ENCODE peak calls at places on chromosomes 7 and 10, in four cellular contexts. Z is fibroblast of lung, M is GM12878, R is hepatocyte. Q is an unnamed sample.

GRCh38 chr7:138632384-138632783 is 68.8 kb downstream of the SVOPL start:
- DNase-seq in Z (no peak), M (no peak), R (no peak), Q (no peak)

GRCh38 chr7:27248427-27248806 is 5.8 kb downstream of the EVX1 start:
- DNase-seq in Z (no peak), M (no peak), R (no peak), Q (no peak)

GRCh38 chr10:1398626-1399410 is 338.5 kb downstream of the ADARB2 start:
- DNase-seq in Z (no peak), M (no peak), R (no peak), Q (no peak)

GRCh38 chr7:73828107-73828803 is 2.5 kb upstream of the CLDN4 start:
- DNase-seq in Z (peak), M (no peak), R (peak), Q (no peak)

GRCh38 chr7:36898186-36898585 is 173.9 kb upstream of the AOAH start:
- DNase-seq in Z (no peak), M (no peak), R (no peak), Q (no peak)

GRCh38 chr7:55400191-55400590 is 35.1 kb downstream of the LANCL2 start:
- DNase-seq in Z (peak), M (no peak), R (no peak), Q (no peak)

GRCh38 chr7:149803551-149804074 is 30.2 kb upstream of the ZNF467 start:
- DNase-seq in Z (no peak), M (no peak), R (no peak), Q (no peak)

GRCh38 chr7:111266613-111267012 is 175.7 kb downstream of the LRRN3 start:
- DNase-seq in Z (peak), M (no peak), R (peak), Q (peak)

GRCh38 chr7:84251183-84251845 is 56.7 kb upstream of the SEMA3A start:
- DNase-seq in Z (peak), M (no peak), R (no peak), Q (peak)

GRCh38 chr7:50869108-50869716 is 86.5 kb upstream of the GRB10 start:
- DNase-seq in Z (peak), M (no peak), R (peak), Q (no peak)

GRCh38 chr7:98115746-98116525 is 9.3 kb downstream of the LMTK2 start:
- DNase-seq in Z (no peak), M (no peak), R (no peak), Q (no peak)

GRCh38 chr7:24129597-24129996 is 154.4 kb upstream of the NPY start:
- DNase-seq in Z (peak), M (no peak), R (no peak), Q (no peak)

GRCh38 chr7:100348805-100349204 is 9.1 kb upstream of the PILRB start:
- DNase-seq in Z (no peak), M (no peak), R (no peak), Q (no peak)

GRCh38 chr7:142798451-142799438 is 28.0 kb downstream of the PRSS2 start:
- DNase-seq in Z (no peak), M (no peak), R (no peak), Q (no peak)

GRCh38 chr7:55427279-55427788 is 62.2 kb downstream of the LANCL2 start:
- DNase-seq in Z (peak), M (no peak), R (no peak), Q (no peak)

GRCh38 chr10:77285529-77286182 is 352.0 kb downstream of the KCNMA1 start:
- DNase-seq in Z (no peak), M (no peak), R (no peak), Q (no peak)

GRCh38 chr7:97272237-97272975 is 154.9 kb downstream of the SDHAF3 start:
- DNase-seq in Z (no peak), M (peak), R (no peak), Q (no peak)

GRCh38 chr7:91784469-91784868 is 96.0 kb downstream of the MTERF1 start:
- DNase-seq in Z (peak), M (no peak), R (peak), Q (no peak)

GRCh38 chr7:107501593-107501992 is 31.7 kb downstream of the GPR22 start:
- DNase-seq in Z (peak), M (no peak), R (peak), Q (peak)

GRCh38 chr7:94823952-94824351 is 83.4 kb upstream of the PPP1R9A start:
- DNase-seq in Z (peak), M (no peak), R (peak), Q (no peak)

GRCh38 chr10:60236869-60237524 is 152.7 kb downstream of the ANK3 start:
- DNase-seq in Z (peak), M (peak), R (no peak), Q (no peak)

GRCh38 chr7:14902589-14902963 is at the start of gene DGKB:
- DNase-seq in Z (peak), M (no peak), R (peak), Q (peak)

GRCh38 chr10:91901784-91902677 is 7.3 kb downstream of the FGFBP3 start:
- DNase-seq in Z (peak), M (no peak), R (peak), Q (no peak)

GRCh38 chr10:123879596-123880257 is 11.9 kb downstream of the CPXM2 start:
- DNase-seq in Z (no peak), M (no peak), R (no peak), Q (no peak)

GRCh38 chr7:139075871-139076686 is 33.4 kb downstream of the ZC3HAV1 start:
- DNase-seq in Z (no peak), M (no peak), R (no peak), Q (no peak)

GRCh38 chr7:1065263-1066260 is 21.2 kb downstream of the GPR146 start:
- DNase-seq in Z (peak), M (no peak), R (peak), Q (peak)

GRCh38 chr10:47021850-47022249 is 110.6 kb downstream of the PTPN20 start:
- DNase-seq in Z (no peak), M (no peak), R (no peak), Q (no peak)

DNA sequence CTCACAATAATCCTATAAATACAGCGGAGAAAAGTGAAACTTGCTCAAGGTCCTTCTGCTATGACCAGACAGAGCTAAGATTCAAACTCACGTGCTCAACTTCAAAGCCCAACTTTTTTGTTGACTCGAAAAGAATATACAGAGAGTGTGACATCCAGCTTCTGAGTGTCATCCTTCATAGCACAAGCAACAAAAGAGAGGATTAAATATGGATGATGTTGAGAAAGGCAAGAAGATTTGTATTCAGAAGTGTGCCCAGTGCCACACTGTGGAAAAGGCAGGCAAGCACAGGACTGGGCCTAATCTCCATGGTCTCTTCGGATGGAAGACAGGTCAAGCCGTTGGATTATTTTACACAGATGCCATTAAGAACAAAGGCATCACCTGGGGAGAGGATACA is 2.1 kb upstream of the FAM3C start:
- DNase-seq in Z (no peak), M (no peak), R (peak), Q (peak)
- TF ChIP-seq CTCF in Z (no peak), M (peak), R (peak), Q (peak)

GRCh38 chr7:140568021-140568813 is 72.4 kb downstream of the DENND2A start:
- DNase-seq in Z (no peak), M (no peak), R (no peak), Q (no peak)
- H2AFZ ChIP-seq in Z (no peak), M (no peak), R (no peak), Q (no peak)

GRCh38 chr7:9869566-9869965 is 1104.1 kb upstream of the PHF14 start:
- DNase-seq in Z (no peak), M (no peak), R (no peak), Q (no peak)
- H3K27ac ChIP-seq in Z (no peak), M (no peak), R (no peak), Q (no peak)

GRCh38 chr7:5526190-5527037 is 102.8 kb upstream of the TNRC18 start:
- DNase-seq in Z (no peak), M (no peak), R (peak), Q (peak)
- TF ChIP-seq CTCF in Z (no peak), M (no peak), R (peak), Q (no peak)

GRCh38 chr7:39130304-39130703 is 152.6 kb downstream of the POU6F2 start:
- DNase-seq in Z (no peak), M (no peak), R (no peak), Q (no peak)
- H2AFZ ChIP-seq in Z (no peak), M (no peak), R (no peak), Q (no peak)

GRCh38 chr10:126919426-126919825 is 14.2 kb downstream of the DOCK1 start:
- DNase-seq in Z (no peak), M (no peak), R (no peak), Q (no peak)

GRCh38 chr10:126924915-126925300 is 19.7 kb downstream of the DOCK1 start:
- DNase-seq in Z (peak), M (no peak), R (no peak), Q (no peak)

GRCh38 chr10:126924180-126924914 is 19.1 kb downstream of the DOCK1 start:
- DNase-seq in Z (no peak), M (no peak), R (no peak), Q (no peak)

GRCh38 chr10:126921162-126921561 is 15.9 kb downstream of the DOCK1 start:
- DNase-seq in Z (no peak), M (no peak), R (no peak), Q (no peak)

GRCh38 chr10:126921974-126922525 is 16.8 kb downstream of the DOCK1 start:
- DNase-seq in Z (peak), M (no peak), R (no peak), Q (no peak)
- H3K27ac ChIP-seq in Z (no peak), M (no peak), R (no peak), Q (no peak)

GRCh38 chr10:108112218-108112617 is 947.7 kb upstream of the SORCS1 start:
- DNase-seq in Z (no peak), M (no peak), R (no peak), Q (peak)
- TF ChIP-seq CTCF in Z (no peak), M (peak), R (peak), Q (peak)

GRCh38 chr7:22394739-22395138 is 37.8 kb upstream of the RAPGEF5 start:
- DNase-seq in Z (no peak), M (no peak), R (no peak), Q (no peak)

GRCh38 chr7:22395222-22395621 is 38.3 kb upstream of the RAPGEF5 start:
- DNase-seq in Z (no peak), M (no peak), R (peak), Q (no peak)

GRCh38 chr7:22390512-22390911 is 33.6 kb upstream of the RAPGEF5 start:
- DNase-seq in Z (no peak), M (no peak), R (no peak), Q (no peak)

GRCh38 chr7:22397981-22398380 is 41.0 kb upstream of the RAPGEF5 start:
- DNase-seq in Z (peak), M (no peak), R (no peak), Q (no peak)

GRCh38 chr7:22393825-22394458 is 37.0 kb upstream of the RAPGEF5 start:
- DNase-seq in Z (peak), M (no peak), R (peak), Q (no peak)
- H2AFZ ChIP-seq in Z (no peak), M (no peak), R (peak), Q (peak)

DNA sequence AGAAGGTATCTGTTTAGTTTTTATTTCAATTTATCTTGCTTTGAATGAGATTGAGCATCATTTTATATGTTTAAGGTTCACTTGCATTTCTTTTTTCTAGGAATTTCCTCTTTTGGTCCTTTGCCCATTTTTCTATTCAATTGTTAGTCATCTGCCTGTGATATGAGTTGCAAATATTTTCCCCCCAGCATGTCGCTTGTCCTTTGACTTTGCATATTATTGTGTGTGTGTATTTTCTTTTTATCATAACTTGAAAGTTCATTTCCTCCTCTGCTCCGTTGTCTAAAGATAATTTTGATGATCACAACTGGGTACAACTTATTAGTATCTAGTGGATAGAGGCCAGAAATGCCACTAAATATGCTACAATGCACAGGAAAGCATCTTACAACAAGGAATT is 132.7 kb upstream of the MDFIC start:
- DNase-seq in Z (peak), M (no peak), R (no peak), Q (no peak)
- H3K27ac ChIP-seq in Z (no peak), M (no peak), R (no peak), Q (no peak)

GRCh38 chr7:123580406-123581161 is 21.0 kb upstream of the ASB15 start:
- DNase-seq in Z (peak), M (no peak), R (peak), Q (peak)

GRCh38 chr7:123583821-123584220 is 17.8 kb upstream of the ASB15 start:
- DNase-seq in Z (no peak), M (no peak), R (no peak), Q (no peak)

DNA sequence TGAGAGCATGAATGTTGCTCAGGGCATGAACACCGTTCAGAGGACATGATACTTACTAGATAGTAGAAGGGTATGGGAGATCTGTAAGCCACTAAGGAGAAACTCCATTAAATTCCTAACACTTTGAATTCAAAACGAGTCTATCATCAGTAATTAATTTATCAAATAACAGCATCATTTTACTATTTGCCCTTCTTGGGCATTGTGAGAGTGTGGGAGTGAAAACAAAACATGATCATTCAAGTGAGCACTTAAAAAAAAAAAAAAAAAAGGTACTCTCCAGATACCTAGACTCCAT is 20.5 kb upstream of the ASB15 start:
- DNase-seq in Z (no peak), M (no peak), R (no peak), Q (no peak)
- TF ChIP-seq CTCF in Z (no peak), M (no peak), R (no peak), Q (no peak)

Q was measured in GM23338.